ENCODE peak calls at places on chromosome 18, in ten cellular contexts. One of them, this sample, is unnamed.
A peak's percentile ranks its signal among the peaks of the same experiment; 100 is the strongest.

GRCh38 chr18:74397572-74397971 is 59.5 kb downstream of the DIPK1C start:
- DNase-seq in AG10803: no peak
- DNase-seq in IMR-90: no peak
- DNase-seq in neural progenitor cell: no peak
- DNase-seq in astrocyte of the spinal cord: no peak
- DNase-seq in CD8-positive, alpha-beta T cell: no peak
- DNase-seq in A549: no peak
- DNase-seq in ovary: no peak
- DNase-seq in H9: no peak
- DNase-seq in WTC11: peak; percentile 20
- DNase-seq in this sample: no peak

GRCh38 chr18:6885992-6886823 is 156.7 kb downstream of the ARHGAP28 start:
- DNase-seq in AG10803: peak; percentile 59
- DNase-seq in IMR-90: peak; percentile 59
- DNase-seq in neural progenitor cell: peak; percentile 83
- DNase-seq in astrocyte of the spinal cord: peak; percentile 63
- DNase-seq in CD8-positive, alpha-beta T cell: no peak
- DNase-seq in A549: peak; percentile 27
- DNase-seq in ovary: peak; percentile 46
- DNase-seq in H9: no peak
- DNase-seq in WTC11: peak; percentile 37
- DNase-seq in this sample: peak; percentile 64

GRCh38 chr18:42339324-42339723 is 384.3 kb downstream of the PIK3C3 start:
- DNase-seq in AG10803: no peak
- DNase-seq in IMR-90: no peak
- DNase-seq in neural progenitor cell: no peak
- DNase-seq in astrocyte of the spinal cord: peak; percentile 3
- DNase-seq in CD8-positive, alpha-beta T cell: no peak
- DNase-seq in A549: no peak
- DNase-seq in ovary: no peak
- DNase-seq in H9: no peak
- DNase-seq in WTC11: no peak
- DNase-seq in this sample: no peak

GRCh38 chr18:49055787-49056186 is 105.0 kb upstream of the SMAD7 start:
- DNase-seq in AG10803: peak; percentile 91
- DNase-seq in IMR-90: peak; percentile 94
- DNase-seq in neural progenitor cell: no peak
- DNase-seq in astrocyte of the spinal cord: peak; percentile 67
- DNase-seq in CD8-positive, alpha-beta T cell: no peak
- DNase-seq in A549: no peak
- DNase-seq in ovary: no peak
- DNase-seq in H9: no peak
- DNase-seq in WTC11: no peak
- DNase-seq in this sample: no peak

GRCh38 chr18:73733376-73733775 is 414.3 kb downstream of the FBXO15 start:
- DNase-seq in AG10803: no peak
- DNase-seq in IMR-90: peak; percentile 18
- DNase-seq in neural progenitor cell: no peak
- DNase-seq in astrocyte of the spinal cord: no peak
- DNase-seq in CD8-positive, alpha-beta T cell: no peak
- DNase-seq in A549: no peak
- DNase-seq in ovary: no peak
- DNase-seq in H9: no peak
- DNase-seq in WTC11: no peak
- DNase-seq in this sample: no peak

GRCh38 chr18:75157851-75158250 is 51.1 kb downstream of the PTGR3 start:
- DNase-seq in AG10803: no peak
- DNase-seq in IMR-90: no peak
- DNase-seq in neural progenitor cell: no peak
- DNase-seq in astrocyte of the spinal cord: no peak
- DNase-seq in CD8-positive, alpha-beta T cell: no peak
- DNase-seq in A549: no peak
- DNase-seq in ovary: no peak
- DNase-seq in H9: no peak
- DNase-seq in WTC11: no peak
- DNase-seq in this sample: no peak

GRCh38 chr18:42373584-42373983 is 418.6 kb downstream of the PIK3C3 start:
- DNase-seq in AG10803: no peak
- DNase-seq in IMR-90: no peak
- DNase-seq in neural progenitor cell: no peak
- DNase-seq in astrocyte of the spinal cord: no peak
- DNase-seq in CD8-positive, alpha-beta T cell: no peak
- DNase-seq in A549: no peak
- DNase-seq in ovary: no peak
- DNase-seq in H9: no peak
- DNase-seq in WTC11: no peak
- DNase-seq in this sample: no peak

GRCh38 chr18:46276736-46277135 is 172.6 kb downstream of the HAUS1 start:
- DNase-seq in AG10803: no peak
- DNase-seq in IMR-90: no peak
- DNase-seq in neural progenitor cell: no peak
- DNase-seq in astrocyte of the spinal cord: no peak
- DNase-seq in CD8-positive, alpha-beta T cell: no peak
- DNase-seq in A549: no peak
- DNase-seq in ovary: no peak
- DNase-seq in H9: no peak
- DNase-seq in WTC11: no peak
- DNase-seq in this sample: no peak

GRCh38 chr18:67151366-67151765 is 365.2 kb downstream of the DSEL start:
- DNase-seq in AG10803: no peak
- DNase-seq in IMR-90: no peak
- DNase-seq in neural progenitor cell: peak; percentile 22
- DNase-seq in astrocyte of the spinal cord: no peak
- DNase-seq in CD8-positive, alpha-beta T cell: no peak
- DNase-seq in A549: no peak
- DNase-seq in ovary: no peak
- DNase-seq in H9: no peak
- DNase-seq in WTC11: no peak
- DNase-seq in this sample: no peak

GRCh38 chr18:7000484-7001096 is 117.0 kb downstream of the LAMA1 start:
- DNase-seq in AG10803: peak; percentile 40
- DNase-seq in IMR-90: peak; percentile 19
- DNase-seq in neural progenitor cell: peak; percentile 31
- DNase-seq in astrocyte of the spinal cord: peak; percentile 7
- DNase-seq in CD8-positive, alpha-beta T cell: no peak
- DNase-seq in A549: no peak
- DNase-seq in ovary: no peak
- DNase-seq in H9: no peak
- DNase-seq in WTC11: no peak
- DNase-seq in this sample: no peak

GRCh38 chr18:35822431-35822830 is 150.0 kb upstream of the RMP24 start:
- DNase-seq in AG10803: no peak
- DNase-seq in IMR-90: no peak
- DNase-seq in neural progenitor cell: no peak
- DNase-seq in astrocyte of the spinal cord: no peak
- DNase-seq in CD8-positive, alpha-beta T cell: no peak
- DNase-seq in A549: no peak
- DNase-seq in ovary: no peak
- DNase-seq in H9: no peak
- DNase-seq in WTC11: no peak
- DNase-seq in this sample: no peak

GRCh38 chr18:38752430-38752829 is 1186.8 kb upstream of the CELF4 start:
- DNase-seq in AG10803: no peak
- DNase-seq in IMR-90: no peak
- DNase-seq in neural progenitor cell: no peak
- DNase-seq in astrocyte of the spinal cord: no peak
- DNase-seq in CD8-positive, alpha-beta T cell: no peak
- DNase-seq in A549: no peak
- DNase-seq in ovary: no peak
- DNase-seq in H9: no peak
- DNase-seq in WTC11: no peak
- DNase-seq in this sample: no peak

GRCh38 chr18:7164610-7165009 is 47.0 kb upstream of the LAMA1 start:
- DNase-seq in AG10803: peak; percentile 22
- DNase-seq in IMR-90: peak; percentile 15
- DNase-seq in neural progenitor cell: peak; percentile 34
- DNase-seq in astrocyte of the spinal cord: no peak
- DNase-seq in CD8-positive, alpha-beta T cell: no peak
- DNase-seq in A549: peak; percentile 6
- DNase-seq in ovary: no peak
- DNase-seq in H9: no peak
- DNase-seq in WTC11: no peak
- DNase-seq in this sample: peak; percentile 15

GRCh38 chr18:5600376-5601071 is 56.7 kb upstream of the EPB41L3 start:
- DNase-seq in AG10803: peak; percentile 20
- DNase-seq in IMR-90: peak; percentile 28
- DNase-seq in neural progenitor cell: peak; percentile 28
- DNase-seq in astrocyte of the spinal cord: peak; percentile 49
- DNase-seq in CD8-positive, alpha-beta T cell: no peak
- DNase-seq in A549: no peak
- DNase-seq in ovary: no peak
- DNase-seq in H9: no peak
- DNase-seq in WTC11: no peak
- DNase-seq in this sample: no peak
- TF ChIP-seq CTCF in AG10803: peak; percentile 51
- TF ChIP-seq CTCF in IMR-90: peak; percentile 65
- TF ChIP-seq CTCF in neural progenitor cell: peak; percentile 71
- TF ChIP-seq CTCF in astrocyte of the spinal cord: peak; percentile 39
- TF ChIP-seq CTCF in CD8-positive, alpha-beta T cell: no peak
- TF ChIP-seq CTCF in A549: peak; percentile 40
- TF ChIP-seq CTCF in ovary: no peak
- TF ChIP-seq CTCF in H9: peak; percentile 76
- TF ChIP-seq CTCF in WTC11: peak; percentile 10
- TF ChIP-seq CTCF in this sample: peak; percentile 47

GRCh38 chr18:33307520-33307919 is 133.0 kb downstream of the CCDC178 start:
- DNase-seq in AG10803: no peak
- DNase-seq in IMR-90: no peak
- DNase-seq in neural progenitor cell: no peak
- DNase-seq in astrocyte of the spinal cord: no peak
- DNase-seq in CD8-positive, alpha-beta T cell: no peak
- DNase-seq in A549: no peak
- DNase-seq in ovary: no peak
- DNase-seq in H9: no peak
- DNase-seq in WTC11: no peak
- DNase-seq in this sample: no peak
- TF ChIP-seq CTCF in AG10803: no peak
- TF ChIP-seq CTCF in IMR-90: no peak
- TF ChIP-seq CTCF in neural progenitor cell: no peak
- TF ChIP-seq CTCF in astrocyte of the spinal cord: no peak
- TF ChIP-seq CTCF in CD8-positive, alpha-beta T cell: no peak
- TF ChIP-seq CTCF in A549: no peak
- TF ChIP-seq CTCF in ovary: no peak
- TF ChIP-seq CTCF in H9: no peak
- TF ChIP-seq CTCF in WTC11: no peak
- TF ChIP-seq CTCF in this sample: no peak

GRCh38 chr18:62566199-62566598 is 43.4 kb downstream of the ZCCHC2 start:
- DNase-seq in AG10803: peak; percentile 36
- DNase-seq in IMR-90: peak; percentile 7
- DNase-seq in neural progenitor cell: peak; percentile 56
- DNase-seq in astrocyte of the spinal cord: peak; percentile 16
- DNase-seq in CD8-positive, alpha-beta T cell: peak; percentile 34
- DNase-seq in A549: peak; percentile 13
- DNase-seq in ovary: no peak
- DNase-seq in H9: no peak
- DNase-seq in WTC11: peak; percentile 29
- DNase-seq in this sample: peak; percentile 31
- TF ChIP-seq CTCF in AG10803: peak; percentile 40
- TF ChIP-seq CTCF in IMR-90: no peak
- TF ChIP-seq CTCF in neural progenitor cell: peak; percentile 44
- TF ChIP-seq CTCF in astrocyte of the spinal cord: no peak
- TF ChIP-seq CTCF in CD8-positive, alpha-beta T cell: peak; percentile 31
- TF ChIP-seq CTCF in A549: peak; percentile 11
- TF ChIP-seq CTCF in ovary: no peak
- TF ChIP-seq CTCF in H9: peak; percentile 56
- TF ChIP-seq CTCF in WTC11: no peak
- TF ChIP-seq CTCF in this sample: no peak

DNA sequence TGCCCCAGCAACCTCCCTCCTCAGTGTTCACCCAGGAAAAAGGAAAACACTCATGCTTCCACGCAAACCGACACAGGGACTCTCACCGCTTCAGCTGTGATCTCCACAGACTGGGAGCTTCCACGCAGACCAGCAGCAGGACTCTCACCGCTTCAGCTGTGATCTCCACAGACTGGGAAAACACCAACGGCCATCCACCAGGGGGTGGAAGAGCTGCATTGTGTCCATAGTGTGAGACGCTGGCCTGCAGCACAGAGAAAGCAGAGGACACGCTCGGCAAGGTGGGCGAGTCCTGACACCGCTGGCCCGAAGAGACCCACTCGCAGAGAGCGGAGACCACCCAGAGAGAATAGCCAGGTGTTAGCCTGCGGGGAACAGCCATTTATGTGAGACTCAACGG is 42.5 kb upstream of the NFATC1 start:
- DNase-seq in AG10803: no peak
- DNase-seq in IMR-90: peak; percentile 20
- DNase-seq in neural progenitor cell: peak; percentile 53
- DNase-seq in astrocyte of the spinal cord: no peak
- DNase-seq in CD8-positive, alpha-beta T cell: no peak
- DNase-seq in A549: peak; percentile 7
- DNase-seq in ovary: no peak
- DNase-seq in H9: peak; percentile 65
- DNase-seq in WTC11: peak; percentile 44
- DNase-seq in this sample: peak; percentile 65
- TF ChIP-seq CTCF in AG10803: peak; percentile 32
- TF ChIP-seq CTCF in IMR-90: no peak
- TF ChIP-seq CTCF in neural progenitor cell: peak; percentile 51
- TF ChIP-seq CTCF in astrocyte of the spinal cord: peak; percentile 41
- TF ChIP-seq CTCF in CD8-positive, alpha-beta T cell: no peak
- TF ChIP-seq CTCF in A549: no peak
- TF ChIP-seq CTCF in ovary: no peak
- TF ChIP-seq CTCF in H9: peak; percentile 60
- TF ChIP-seq CTCF in WTC11: no peak
- TF ChIP-seq CTCF in this sample: no peak